ENCODE peak calls at places on chromosomes 1 and 21, in eight cellular contexts. One of them, this sample, is unnamed. For H3K4me1, the result is how much of the 10 kb centered on the place peaks cover.

GRCh38 chr1:31244326-31244725 is 4.6 kb upstream of the NKAIN1 start:
- DNase-seq in fibroblast of lung: no peak
- DNase-seq in pancreas: no peak
- DNase-seq in endodermal cell: no peak
- DNase-seq in cardiac muscle cell: no peak
- DNase-seq in naive thymus-derived CD4-positive, alpha-beta T cell: no peak
- DNase-seq in iPS DF 6.9: no peak
- DNase-seq in right lobe of liver: no peak
- DNase-seq in this sample: no peak

GRCh38 chr1:79981483-79981882 is 975.0 kb upstream of the ADGRL4 start:
- DNase-seq in fibroblast of lung: no peak
- DNase-seq in pancreas: no peak
- DNase-seq in endodermal cell: no peak
- DNase-seq in cardiac muscle cell: no peak
- DNase-seq in naive thymus-derived CD4-positive, alpha-beta T cell: no peak
- DNase-seq in iPS DF 6.9: no peak
- DNase-seq in right lobe of liver: no peak
- DNase-seq in this sample: no peak

GRCh38 chr1:185091480-185091879 is 46.1 kb downstream of the RNF2 start:
- DNase-seq in fibroblast of lung: no peak
- DNase-seq in pancreas: no peak
- DNase-seq in endodermal cell: no peak
- DNase-seq in cardiac muscle cell: no peak
- DNase-seq in naive thymus-derived CD4-positive, alpha-beta T cell: no peak
- DNase-seq in iPS DF 6.9: no peak
- DNase-seq in right lobe of liver: no peak
- DNase-seq in this sample: no peak

GRCh38 chr1:1721201-1721600 is 3.0 kb downstream of the CDK11A start:
- DNase-seq in fibroblast of lung: no peak
- DNase-seq in pancreas: no peak
- DNase-seq in endodermal cell: no peak
- DNase-seq in cardiac muscle cell: no peak
- DNase-seq in naive thymus-derived CD4-positive, alpha-beta T cell: no peak
- DNase-seq in iPS DF 6.9: no peak
- DNase-seq in right lobe of liver: no peak
- DNase-seq in this sample: no peak

GRCh38 chr1:89779541-89779940 is 41.3 kb upstream of the LRRC8D start:
- DNase-seq in fibroblast of lung: no peak
- DNase-seq in pancreas: no peak
- DNase-seq in endodermal cell: no peak
- DNase-seq in cardiac muscle cell: no peak
- DNase-seq in naive thymus-derived CD4-positive, alpha-beta T cell: no peak
- DNase-seq in iPS DF 6.9: no peak
- DNase-seq in right lobe of liver: no peak
- DNase-seq in this sample: no peak

GRCh38 chr21:18178509-18178908 is 66.1 kb upstream of the CHODL start:
- DNase-seq in fibroblast of lung: no peak
- DNase-seq in pancreas: no peak
- DNase-seq in endodermal cell: no peak
- DNase-seq in cardiac muscle cell: no peak
- DNase-seq in naive thymus-derived CD4-positive, alpha-beta T cell: no peak
- DNase-seq in iPS DF 6.9: no peak
- DNase-seq in right lobe of liver: no peak
- DNase-seq in this sample: no peak

GRCh38 chr1:206685749-206686485 is 1.2 kb downstream of the MAPKAPK2 start:
- DNase-seq in fibroblast of lung: peak
- DNase-seq in pancreas: peak
- DNase-seq in endodermal cell: peak
- DNase-seq in cardiac muscle cell: peak
- DNase-seq in naive thymus-derived CD4-positive, alpha-beta T cell: peak
- DNase-seq in iPS DF 6.9: no peak
- DNase-seq in right lobe of liver: peak
- DNase-seq in this sample: peak

GRCh38 chr1:77627965-77628570 is 54.4 kb downstream of the ZZZ3 start:
- DNase-seq in fibroblast of lung: no peak
- DNase-seq in pancreas: no peak
- DNase-seq in endodermal cell: no peak
- DNase-seq in cardiac muscle cell: no peak
- DNase-seq in naive thymus-derived CD4-positive, alpha-beta T cell: no peak
- DNase-seq in iPS DF 6.9: no peak
- DNase-seq in right lobe of liver: no peak
- DNase-seq in this sample: no peak

GRCh38 chr1:229229137-229229720 is 41.7 kb upstream of the RAB4A start:
- DNase-seq in fibroblast of lung: no peak
- DNase-seq in pancreas: no peak
- DNase-seq in endodermal cell: peak
- DNase-seq in cardiac muscle cell: no peak
- DNase-seq in naive thymus-derived CD4-positive, alpha-beta T cell: no peak
- DNase-seq in iPS DF 6.9: no peak
- DNase-seq in right lobe of liver: no peak
- DNase-seq in this sample: no peak

GRCh38 chr1:230958370-230958769 is 20.3 kb downstream of the TTC13 start:
- DNase-seq in fibroblast of lung: no peak
- DNase-seq in pancreas: no peak
- DNase-seq in endodermal cell: no peak
- DNase-seq in cardiac muscle cell: no peak
- DNase-seq in naive thymus-derived CD4-positive, alpha-beta T cell: no peak
- DNase-seq in iPS DF 6.9: no peak
- DNase-seq in right lobe of liver: no peak
- DNase-seq in this sample: no peak

GRCh38 chr1:206736878-206737728 is 33.5 kb upstream of the IL19 start:
- DNase-seq in fibroblast of lung: no peak
- DNase-seq in pancreas: no peak
- DNase-seq in endodermal cell: no peak
- DNase-seq in cardiac muscle cell: peak
- DNase-seq in naive thymus-derived CD4-positive, alpha-beta T cell: peak
- DNase-seq in iPS DF 6.9: no peak
- DNase-seq in right lobe of liver: no peak
- DNase-seq in this sample: no peak

GRCh38 chr1:85864727-85865126 is 156.5 kb upstream of the ZNHIT6 start:
- DNase-seq in fibroblast of lung: peak
- DNase-seq in pancreas: no peak
- DNase-seq in endodermal cell: no peak
- DNase-seq in cardiac muscle cell: no peak
- DNase-seq in naive thymus-derived CD4-positive, alpha-beta T cell: no peak
- DNase-seq in iPS DF 6.9: no peak
- DNase-seq in right lobe of liver: no peak
- DNase-seq in this sample: no peak

GRCh38 chr1:221891708-221892107 is 149.8 kb upstream of the DUSP10 start:
- DNase-seq in fibroblast of lung: peak
- DNase-seq in pancreas: no peak
- DNase-seq in endodermal cell: no peak
- DNase-seq in cardiac muscle cell: no peak
- DNase-seq in naive thymus-derived CD4-positive, alpha-beta T cell: no peak
- DNase-seq in iPS DF 6.9: no peak
- DNase-seq in right lobe of liver: no peak
- DNase-seq in this sample: no peak

GRCh38 chr1:94865369-94865768 is 45.2 kb downstream of the SLC44A3 start:
- DNase-seq in fibroblast of lung: peak
- DNase-seq in pancreas: no peak
- DNase-seq in endodermal cell: no peak
- DNase-seq in cardiac muscle cell: no peak
- DNase-seq in naive thymus-derived CD4-positive, alpha-beta T cell: no peak
- DNase-seq in iPS DF 6.9: no peak
- DNase-seq in right lobe of liver: no peak
- DNase-seq in this sample: no peak

GRCh38 chr1:19646366-19646765 is 2.3 kb downstream of the NBL1 start:
- DNase-seq in fibroblast of lung: no peak
- DNase-seq in pancreas: no peak
- DNase-seq in endodermal cell: no peak
- DNase-seq in cardiac muscle cell: no peak
- DNase-seq in naive thymus-derived CD4-positive, alpha-beta T cell: no peak
- DNase-seq in iPS DF 6.9: no peak
- DNase-seq in right lobe of liver: no peak
- DNase-seq in this sample: peak

GRCh38 chr1:19645544-19646252 is 1.6 kb downstream of the NBL1 start:
- DNase-seq in fibroblast of lung: peak
- DNase-seq in pancreas: no peak
- DNase-seq in endodermal cell: peak
- DNase-seq in cardiac muscle cell: no peak
- DNase-seq in naive thymus-derived CD4-positive, alpha-beta T cell: no peak
- DNase-seq in iPS DF 6.9: no peak
- DNase-seq in right lobe of liver: no peak
- DNase-seq in this sample: peak

GRCh38 chr1:19647643-19648042 is 3.5 kb downstream of the NBL1 start:
- DNase-seq in fibroblast of lung: no peak
- DNase-seq in pancreas: no peak
- DNase-seq in endodermal cell: no peak
- DNase-seq in cardiac muscle cell: no peak
- DNase-seq in naive thymus-derived CD4-positive, alpha-beta T cell: peak
- DNase-seq in iPS DF 6.9: no peak
- DNase-seq in right lobe of liver: no peak
- DNase-seq in this sample: peak

GRCh38 chr1:19648239-19648638 is 4.1 kb downstream of the NBL1 start:
- DNase-seq in fibroblast of lung: no peak
- DNase-seq in pancreas: no peak
- DNase-seq in endodermal cell: no peak
- DNase-seq in cardiac muscle cell: no peak
- DNase-seq in naive thymus-derived CD4-positive, alpha-beta T cell: no peak
- DNase-seq in iPS DF 6.9: no peak
- DNase-seq in right lobe of liver: no peak
- DNase-seq in this sample: no peak

DNA sequence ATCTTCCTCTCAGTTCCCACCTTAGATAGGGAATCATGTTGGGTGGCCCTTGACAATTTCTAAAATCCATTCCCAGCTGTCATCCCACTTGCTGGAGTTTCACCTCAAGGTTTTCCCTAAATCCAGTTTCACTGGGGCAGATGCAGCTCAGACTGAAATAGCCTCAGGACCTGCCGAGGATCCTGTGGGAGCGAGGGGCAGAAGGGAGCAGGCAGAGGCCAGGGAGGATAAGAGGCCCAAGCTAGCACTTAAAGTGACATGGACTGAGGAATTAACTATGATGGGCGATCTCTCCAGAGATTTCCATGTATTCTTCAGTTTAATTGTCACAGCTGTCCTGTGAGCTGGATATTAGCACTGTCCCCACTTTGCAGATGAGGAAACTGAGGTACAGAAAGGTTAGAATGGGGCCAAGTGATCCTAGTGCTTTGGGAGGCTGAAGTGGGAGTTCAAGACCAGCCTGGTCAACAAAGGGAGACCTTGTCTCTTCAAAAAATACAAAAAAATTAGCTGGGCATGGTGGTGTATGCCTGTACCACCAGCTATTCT is 2.7 kb downstream of the NBL1 start:
- DNase-seq in fibroblast of lung: no peak
- DNase-seq in pancreas: no peak
- DNase-seq in endodermal cell: no peak
- DNase-seq in cardiac muscle cell: no peak
- DNase-seq in naive thymus-derived CD4-positive, alpha-beta T cell: no peak
- DNase-seq in iPS DF 6.9: no peak
- DNase-seq in right lobe of liver: no peak
- DNase-seq in this sample: no peak
- H3K4me1 ChIP-seq in fibroblast of lung: under half
- H3K4me1 ChIP-seq in pancreas: under half
- H3K4me1 ChIP-seq in endodermal cell: under half
- H3K4me1 ChIP-seq in cardiac muscle cell: under half
- H3K4me1 ChIP-seq in naive thymus-derived CD4-positive, alpha-beta T cell: under half
- H3K4me1 ChIP-seq in iPS DF 6.9: under half
- H3K4me1 ChIP-seq in right lobe of liver: under half
- H3K4me1 ChIP-seq in this sample: under half

DNA sequence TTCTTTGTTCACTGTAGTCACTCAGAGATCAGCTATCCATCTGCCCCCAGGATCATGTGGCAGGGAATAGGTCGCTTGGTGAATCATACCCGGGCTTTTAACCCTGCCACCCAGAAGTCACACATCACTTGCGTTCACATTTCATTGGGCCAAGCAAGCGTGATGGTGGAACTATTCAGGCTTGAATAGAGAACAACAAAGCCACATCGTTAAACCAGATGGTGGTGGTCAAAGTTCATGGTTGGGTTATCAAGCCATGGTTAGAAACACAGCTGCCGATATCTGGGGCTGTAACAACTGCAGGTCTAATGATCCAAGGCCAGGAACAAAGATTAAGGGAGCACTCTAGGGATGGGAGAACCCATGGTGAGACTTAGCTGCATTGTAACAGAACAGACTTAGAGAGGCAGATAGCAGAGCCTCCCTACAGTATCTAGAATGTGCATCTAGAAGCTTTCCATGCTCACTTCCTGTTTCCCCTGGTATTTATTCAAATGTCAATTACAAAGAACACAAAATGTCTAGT is 40.0 kb upstream of the PTPRC start:
- DNase-seq in fibroblast of lung: no peak
- DNase-seq in pancreas: no peak
- DNase-seq in endodermal cell: no peak
- DNase-seq in cardiac muscle cell: no peak
- DNase-seq in naive thymus-derived CD4-positive, alpha-beta T cell: no peak
- DNase-seq in iPS DF 6.9: no peak
- DNase-seq in right lobe of liver: no peak
- DNase-seq in this sample: no peak
- H3K4me1 ChIP-seq in fibroblast of lung: under half
- H3K4me1 ChIP-seq in pancreas: under half
- H3K4me1 ChIP-seq in endodermal cell: under half
- H3K4me1 ChIP-seq in cardiac muscle cell: under half
- H3K4me1 ChIP-seq in naive thymus-derived CD4-positive, alpha-beta T cell: half or more
- H3K4me1 ChIP-seq in iPS DF 6.9: under half
- H3K4me1 ChIP-seq in right lobe of liver: under half
- H3K4me1 ChIP-seq in this sample: under half

GRCh38 chr1:93738075-93738622 is 56.5 kb upstream of the BCAR3 start:
- DNase-seq in fibroblast of lung: peak
- DNase-seq in pancreas: no peak
- DNase-seq in endodermal cell: no peak
- DNase-seq in cardiac muscle cell: no peak
- DNase-seq in naive thymus-derived CD4-positive, alpha-beta T cell: no peak
- DNase-seq in iPS DF 6.9: no peak
- DNase-seq in right lobe of liver: no peak
- DNase-seq in this sample: no peak
- H3K4me1 ChIP-seq in fibroblast of lung: under half
- H3K4me1 ChIP-seq in pancreas: under half
- H3K4me1 ChIP-seq in endodermal cell: under half
- H3K4me1 ChIP-seq in cardiac muscle cell: under half
- H3K4me1 ChIP-seq in naive thymus-derived CD4-positive, alpha-beta T cell: under half
- H3K4me1 ChIP-seq in iPS DF 6.9: under half
- H3K4me1 ChIP-seq in right lobe of liver: under half
- H3K4me1 ChIP-seq in this sample: under half

GRCh38 chr1:41481109-41481775 is 3.2 kb downstream of the EDN2 start:
- DNase-seq in fibroblast of lung: no peak
- DNase-seq in pancreas: peak
- DNase-seq in endodermal cell: no peak
- DNase-seq in cardiac muscle cell: no peak
- DNase-seq in naive thymus-derived CD4-positive, alpha-beta T cell: no peak
- DNase-seq in iPS DF 6.9: no peak
- DNase-seq in right lobe of liver: no peak
- DNase-seq in this sample: peak

GRCh38 chr1:41480204-41481108 is 4.0 kb downstream of the EDN2 start:
- DNase-seq in fibroblast of lung: no peak
- DNase-seq in pancreas: peak
- DNase-seq in endodermal cell: no peak
- DNase-seq in cardiac muscle cell: no peak
- DNase-seq in naive thymus-derived CD4-positive, alpha-beta T cell: no peak
- DNase-seq in iPS DF 6.9: no peak
- DNase-seq in right lobe of liver: no peak
- DNase-seq in this sample: peak

GRCh38 chr1:41479000-41479807 is 5.3 kb downstream of the EDN2 start:
- DNase-seq in fibroblast of lung: peak
- DNase-seq in pancreas: peak
- DNase-seq in endodermal cell: no peak
- DNase-seq in cardiac muscle cell: no peak
- DNase-seq in naive thymus-derived CD4-positive, alpha-beta T cell: no peak
- DNase-seq in iPS DF 6.9: no peak
- DNase-seq in right lobe of liver: peak
- DNase-seq in this sample: peak

GRCh38 chr1:41478118-41478748 is 6.2 kb downstream of the EDN2 start:
- DNase-seq in fibroblast of lung: no peak
- DNase-seq in pancreas: peak
- DNase-seq in endodermal cell: no peak
- DNase-seq in cardiac muscle cell: no peak
- DNase-seq in naive thymus-derived CD4-positive, alpha-beta T cell: no peak
- DNase-seq in iPS DF 6.9: no peak
- DNase-seq in right lobe of liver: no peak
- DNase-seq in this sample: peak

GRCh38 chr1:41479808-41480160 is 4.7 kb downstream of the EDN2 start:
- DNase-seq in fibroblast of lung: no peak
- DNase-seq in pancreas: peak
- DNase-seq in endodermal cell: no peak
- DNase-seq in cardiac muscle cell: no peak
- DNase-seq in naive thymus-derived CD4-positive, alpha-beta T cell: no peak
- DNase-seq in iPS DF 6.9: no peak
- DNase-seq in right lobe of liver: no peak
- DNase-seq in this sample: no peak
- H3K4me1 ChIP-seq in fibroblast of lung: under half
- H3K4me1 ChIP-seq in pancreas: under half
- H3K4me1 ChIP-seq in endodermal cell: under half
- H3K4me1 ChIP-seq in cardiac muscle cell: under half
- H3K4me1 ChIP-seq in naive thymus-derived CD4-positive, alpha-beta T cell: under half
- H3K4me1 ChIP-seq in iPS DF 6.9: under half
- H3K4me1 ChIP-seq in right lobe of liver: under half
- H3K4me1 ChIP-seq in this sample: under half

This sample was measured in aorta.